ENCODE peak calls at places on chromosomes 12 and 14, in six cellular contexts. One of them, this sample, is unnamed.

GRCh38 chr12:2284857-2285256 is 232.1 kb downstream of the CACNA1C start:
- DNase-seq in stomach: peak
- DNase-seq in caudate nucleus: peak
- DNase-seq in RWPE1: peak
- DNase-seq in CD8-positive, alpha-beta memory T cell: no peak
- DNase-seq in CD4-positive, alpha-beta memory T cell: no peak
- DNase-seq in this sample: peak

GRCh38 chr12:16607895-16608294 is 1.9 kb upstream of the LMO3 start:
- DNase-seq in CD4-positive, alpha-beta memory T cell: no peak
- DNase-seq in caudate nucleus: peak
- DNase-seq in CD8-positive, alpha-beta memory T cell: no peak
- DNase-seq in stomach: no peak
- DNase-seq in RWPE1: no peak
- DNase-seq in this sample: no peak

GRCh38 chr12:76587428-76588178 is 28.0 kb upstream of the OSBPL8 start:
- DNase-seq in RWPE1: no peak
- DNase-seq in stomach: no peak
- DNase-seq in CD4-positive, alpha-beta memory T cell: no peak
- DNase-seq in CD8-positive, alpha-beta memory T cell: no peak
- DNase-seq in caudate nucleus: no peak
- DNase-seq in this sample: no peak

GRCh38 chr12:125861299-125862281 is 796.4 kb downstream of the AACS start:
- DNase-seq in CD8-positive, alpha-beta memory T cell: no peak
- DNase-seq in CD4-positive, alpha-beta memory T cell: no peak
- DNase-seq in RWPE1: peak
- DNase-seq in stomach: peak
- DNase-seq in caudate nucleus: peak
- DNase-seq in this sample: peak

GRCh38 chr12:131098178-131098981 is 144.7 kb downstream of the ADGRD1 start:
- DNase-seq in stomach: no peak
- DNase-seq in CD8-positive, alpha-beta memory T cell: no peak
- DNase-seq in caudate nucleus: no peak
- DNase-seq in RWPE1: no peak
- DNase-seq in CD4-positive, alpha-beta memory T cell: no peak
- DNase-seq in this sample: no peak

GRCh38 chr12:97716356-97716755 is 253.8 kb downstream of the RMST start:
- DNase-seq in caudate nucleus: no peak
- DNase-seq in stomach: no peak
- DNase-seq in CD8-positive, alpha-beta memory T cell: no peak
- DNase-seq in RWPE1: no peak
- DNase-seq in CD4-positive, alpha-beta memory T cell: no peak
- DNase-seq in this sample: no peak

GRCh38 chr12:87995581-87996178 is 33.5 kb downstream of the C12orf50 start:
- DNase-seq in stomach: peak
- DNase-seq in RWPE1: peak
- DNase-seq in CD8-positive, alpha-beta memory T cell: no peak
- DNase-seq in CD4-positive, alpha-beta memory T cell: peak
- DNase-seq in caudate nucleus: peak
- DNase-seq in this sample: peak

GRCh38 chr14:67955241-67955640 is 135.7 kb downstream of the RAD51B start:
- DNase-seq in RWPE1: no peak
- DNase-seq in CD8-positive, alpha-beta memory T cell: no peak
- DNase-seq in stomach: no peak
- DNase-seq in caudate nucleus: no peak
- DNase-seq in CD4-positive, alpha-beta memory T cell: no peak
- DNase-seq in this sample: no peak

GRCh38 chr14:96363751-96364336 is 518 bp downstream of the GSKIP start:
- DNase-seq in RWPE1: peak
- DNase-seq in caudate nucleus: peak
- DNase-seq in stomach: peak
- DNase-seq in CD4-positive, alpha-beta memory T cell: no peak
- DNase-seq in CD8-positive, alpha-beta memory T cell: no peak
- DNase-seq in this sample: no peak

GRCh38 chr12:99066726-99067125 is 421.6 kb downstream of the APAF1 start:
- DNase-seq in caudate nucleus: no peak
- DNase-seq in CD8-positive, alpha-beta memory T cell: no peak
- DNase-seq in RWPE1: no peak
- DNase-seq in stomach: no peak
- DNase-seq in CD4-positive, alpha-beta memory T cell: no peak
- DNase-seq in this sample: no peak

GRCh38 chr12:9064201-9064814 is 51.4 kb downstream of the A2M start:
- DNase-seq in CD4-positive, alpha-beta memory T cell: peak
- DNase-seq in stomach: peak
- DNase-seq in CD8-positive, alpha-beta memory T cell: peak
- DNase-seq in RWPE1: peak
- DNase-seq in caudate nucleus: peak
- DNase-seq in this sample: peak

GRCh38 chr14:96582641-96582980 is 80.4 kb downstream of the PAPOLA start:
- DNase-seq in caudate nucleus: no peak
- DNase-seq in CD4-positive, alpha-beta memory T cell: no peak
- DNase-seq in CD8-positive, alpha-beta memory T cell: no peak
- DNase-seq in stomach: no peak
- DNase-seq in RWPE1: no peak
- DNase-seq in this sample: no peak

GRCh38 chr12:65133879-65134278 is 12.8 kb upstream of the WIF1 start:
- DNase-seq in RWPE1: no peak
- DNase-seq in caudate nucleus: no peak
- DNase-seq in CD4-positive, alpha-beta memory T cell: no peak
- DNase-seq in stomach: no peak
- DNase-seq in CD8-positive, alpha-beta memory T cell: no peak
- DNase-seq in this sample: no peak

GRCh38 chr12:46153267-46153872 is 115.5 kb downstream of the SLC38A1 start:
- DNase-seq in caudate nucleus: no peak
- DNase-seq in CD4-positive, alpha-beta memory T cell: peak
- DNase-seq in RWPE1: peak
- DNase-seq in stomach: no peak
- DNase-seq in CD8-positive, alpha-beta memory T cell: peak
- DNase-seq in this sample: no peak

GRCh38 chr12:55930771-55931316 is at the start of gene DGKA:
- DNase-seq in caudate nucleus: peak
- DNase-seq in CD8-positive, alpha-beta memory T cell: peak
- DNase-seq in CD4-positive, alpha-beta memory T cell: peak
- DNase-seq in RWPE1: peak
- DNase-seq in stomach: peak
- DNase-seq in this sample: no peak

GRCh38 chr12:62435337-62436163 is 31.1 kb upstream of the MON2 start:
- DNase-seq in stomach: peak
- DNase-seq in caudate nucleus: peak
- DNase-seq in CD4-positive, alpha-beta memory T cell: peak
- DNase-seq in CD8-positive, alpha-beta memory T cell: peak
- DNase-seq in RWPE1: peak
- DNase-seq in this sample: no peak

GRCh38 chr12:120370343-120371243 is 1.6 kb upstream of the MSI1 start:
- DNase-seq in CD4-positive, alpha-beta memory T cell: no peak
- DNase-seq in caudate nucleus: no peak
- DNase-seq in RWPE1: no peak
- DNase-seq in stomach: no peak
- DNase-seq in CD8-positive, alpha-beta memory T cell: no peak
- DNase-seq in this sample: no peak

GRCh38 chr14:105087308-105087962 is 22.2 kb upstream of the GPR132 start:
- DNase-seq in stomach: peak
- DNase-seq in RWPE1: peak
- DNase-seq in caudate nucleus: no peak
- DNase-seq in CD8-positive, alpha-beta memory T cell: no peak
- DNase-seq in CD4-positive, alpha-beta memory T cell: no peak
- DNase-seq in this sample: no peak

GRCh38 chr12:67741234-67741633 is 92.7 kb downstream of the DYRK2 start:
- DNase-seq in CD4-positive, alpha-beta memory T cell: no peak
- DNase-seq in stomach: no peak
- DNase-seq in caudate nucleus: no peak
- DNase-seq in RWPE1: no peak
- DNase-seq in CD8-positive, alpha-beta memory T cell: no peak
- DNase-seq in this sample: no peak

GRCh38 chr12:30754383-30754749 is 385 bp downstream of the CAPRIN2 start:
- DNase-seq in CD4-positive, alpha-beta memory T cell: no peak
- DNase-seq in RWPE1: no peak
- DNase-seq in CD8-positive, alpha-beta memory T cell: no peak
- DNase-seq in caudate nucleus: peak
- DNase-seq in stomach: no peak
- DNase-seq in this sample: peak

GRCh38 chr12:26124491-26125450 is at the start of gene BHLHE41:
- DNase-seq in caudate nucleus: peak
- DNase-seq in RWPE1: peak
- DNase-seq in CD4-positive, alpha-beta memory T cell: peak
- DNase-seq in CD8-positive, alpha-beta memory T cell: no peak
- DNase-seq in stomach: peak
- DNase-seq in this sample: peak

GRCh38 chr14:81211844-81212243 is 8.9 kb downstream of the GTF2A1 start:
- DNase-seq in caudate nucleus: peak
- DNase-seq in CD8-positive, alpha-beta memory T cell: no peak
- DNase-seq in CD4-positive, alpha-beta memory T cell: peak
- DNase-seq in RWPE1: no peak
- DNase-seq in stomach: no peak
- DNase-seq in this sample: peak

GRCh38 chr12:107594995-107595394 is 90.6 kb upstream of the PWP1 start:
- DNase-seq in stomach: no peak
- DNase-seq in RWPE1: no peak
- DNase-seq in CD8-positive, alpha-beta memory T cell: no peak
- DNase-seq in CD4-positive, alpha-beta memory T cell: no peak
- DNase-seq in caudate nucleus: no peak
- DNase-seq in this sample: no peak

GRCh38 chr14:39158222-39158858 is 11.8 kb downstream of the TRAPPC6B start:
- DNase-seq in stomach: no peak
- DNase-seq in RWPE1: no peak
- DNase-seq in CD4-positive, alpha-beta memory T cell: no peak
- DNase-seq in caudate nucleus: no peak
- DNase-seq in CD8-positive, alpha-beta memory T cell: no peak
- DNase-seq in this sample: no peak

GRCh38 chr12:56988207-56988739 is 18.1 kb downstream of the ZBTB39 start:
- DNase-seq in RWPE1: no peak
- DNase-seq in CD4-positive, alpha-beta memory T cell: no peak
- DNase-seq in caudate nucleus: no peak
- DNase-seq in CD8-positive, alpha-beta memory T cell: no peak
- DNase-seq in stomach: no peak
- DNase-seq in this sample: no peak

GRCh38 chr12:99259040-99259934 is 388.3 kb upstream of the GARIN6 start:
- DNase-seq in stomach: no peak
- DNase-seq in RWPE1: no peak
- DNase-seq in CD4-positive, alpha-beta memory T cell: no peak
- DNase-seq in caudate nucleus: no peak
- DNase-seq in CD8-positive, alpha-beta memory T cell: no peak
- DNase-seq in this sample: no peak

GRCh38 chr12:13937735-13938134 is 43.7 kb downstream of the GRIN2B start:
- DNase-seq in CD4-positive, alpha-beta memory T cell: no peak
- DNase-seq in RWPE1: no peak
- DNase-seq in CD8-positive, alpha-beta memory T cell: no peak
- DNase-seq in caudate nucleus: no peak
- DNase-seq in stomach: no peak
- DNase-seq in this sample: no peak

GRCh38 chr12:111991946-111992345 is 21.0 kb downstream of the TMEM116 start:
- DNase-seq in stomach: no peak
- DNase-seq in CD4-positive, alpha-beta memory T cell: no peak
- DNase-seq in CD8-positive, alpha-beta memory T cell: no peak
- DNase-seq in caudate nucleus: no peak
- DNase-seq in RWPE1: no peak
- DNase-seq in this sample: no peak
- H3K27ac ChIP-seq in stomach: no peak
- H3K27ac ChIP-seq in CD4-positive, alpha-beta memory T cell: peak
- H3K27ac ChIP-seq in CD8-positive, alpha-beta memory T cell: no peak
- H3K27ac ChIP-seq in caudate nucleus: no peak
- H3K27ac ChIP-seq in RWPE1: no peak
- H3K27ac ChIP-seq in this sample: no peak

GRCh38 chr12:82758743-82759142 is 72.0 kb downstream of the TMTC2 start:
- DNase-seq in CD4-positive, alpha-beta memory T cell: no peak
- DNase-seq in RWPE1: no peak
- DNase-seq in caudate nucleus: no peak
- DNase-seq in stomach: no peak
- DNase-seq in CD8-positive, alpha-beta memory T cell: no peak
- DNase-seq in this sample: no peak
- H3K27ac ChIP-seq in CD4-positive, alpha-beta memory T cell: no peak
- H3K27ac ChIP-seq in RWPE1: no peak
- H3K27ac ChIP-seq in caudate nucleus: no peak
- H3K27ac ChIP-seq in stomach: no peak
- H3K27ac ChIP-seq in CD8-positive, alpha-beta memory T cell: no peak
- H3K27ac ChIP-seq in this sample: peak

GRCh38 chr12:124531906-124532305 is 35.5 kb downstream of the NCOR2 start:
- DNase-seq in CD8-positive, alpha-beta memory T cell: no peak
- DNase-seq in CD4-positive, alpha-beta memory T cell: no peak
- DNase-seq in stomach: no peak
- DNase-seq in caudate nucleus: no peak
- DNase-seq in RWPE1: no peak
- DNase-seq in this sample: no peak

GRCh38 chr12:124527861-124528561 is 39.4 kb downstream of the NCOR2 start:
- DNase-seq in RWPE1: no peak
- DNase-seq in CD8-positive, alpha-beta memory T cell: no peak
- DNase-seq in CD4-positive, alpha-beta memory T cell: no peak
- DNase-seq in caudate nucleus: no peak
- DNase-seq in stomach: no peak
- DNase-seq in this sample: no peak

GRCh38 chr12:124531281-124531745 is 36.1 kb downstream of the NCOR2 start:
- DNase-seq in stomach: no peak
- DNase-seq in RWPE1: no peak
- DNase-seq in CD8-positive, alpha-beta memory T cell: no peak
- DNase-seq in CD4-positive, alpha-beta memory T cell: no peak
- DNase-seq in caudate nucleus: no peak
- DNase-seq in this sample: no peak

GRCh38 chr12:124530637-124531263 is 36.7 kb downstream of the NCOR2 start:
- DNase-seq in RWPE1: no peak
- DNase-seq in stomach: no peak
- DNase-seq in caudate nucleus: no peak
- DNase-seq in CD8-positive, alpha-beta memory T cell: no peak
- DNase-seq in CD4-positive, alpha-beta memory T cell: no peak
- DNase-seq in this sample: no peak

GRCh38 chr12:124529595-124530276 is 37.7 kb downstream of the NCOR2 start:
- DNase-seq in CD4-positive, alpha-beta memory T cell: no peak
- DNase-seq in stomach: no peak
- DNase-seq in CD8-positive, alpha-beta memory T cell: no peak
- DNase-seq in RWPE1: no peak
- DNase-seq in caudate nucleus: no peak
- DNase-seq in this sample: no peak
- H3K27ac ChIP-seq in CD4-positive, alpha-beta memory T cell: no peak
- H3K27ac ChIP-seq in stomach: no peak
- H3K27ac ChIP-seq in CD8-positive, alpha-beta memory T cell: no peak
- H3K27ac ChIP-seq in RWPE1: no peak
- H3K27ac ChIP-seq in caudate nucleus: no peak
- H3K27ac ChIP-seq in this sample: no peak

GRCh38 chr12:53424626-53425514 is 1.2 kb downstream of the AMHR2 start:
- DNase-seq in CD4-positive, alpha-beta memory T cell: no peak
- DNase-seq in stomach: no peak
- DNase-seq in RWPE1: no peak
- DNase-seq in CD8-positive, alpha-beta memory T cell: no peak
- DNase-seq in caudate nucleus: no peak
- DNase-seq in this sample: no peak

GRCh38 chr12:53423597-53423996 is at the start of gene AMHR2:
- DNase-seq in CD4-positive, alpha-beta memory T cell: no peak
- DNase-seq in RWPE1: no peak
- DNase-seq in CD8-positive, alpha-beta memory T cell: no peak
- DNase-seq in stomach: no peak
- DNase-seq in caudate nucleus: no peak
- DNase-seq in this sample: no peak

GRCh38 chr12:53428741-53429140 is 5.1 kb downstream of the AMHR2 start:
- DNase-seq in RWPE1: no peak
- DNase-seq in caudate nucleus: no peak
- DNase-seq in CD4-positive, alpha-beta memory T cell: no peak
- DNase-seq in CD8-positive, alpha-beta memory T cell: no peak
- DNase-seq in stomach: no peak
- DNase-seq in this sample: no peak

GRCh38 chr12:53427905-53428594 is 4.4 kb downstream of the AMHR2 start:
- DNase-seq in RWPE1: peak
- DNase-seq in stomach: no peak
- DNase-seq in caudate nucleus: no peak
- DNase-seq in CD8-positive, alpha-beta memory T cell: no peak
- DNase-seq in CD4-positive, alpha-beta memory T cell: no peak
- DNase-seq in this sample: no peak

GRCh38 chr12:53425515-53426150 is 2.0 kb downstream of the AMHR2 start:
- DNase-seq in caudate nucleus: no peak
- DNase-seq in RWPE1: no peak
- DNase-seq in CD8-positive, alpha-beta memory T cell: no peak
- DNase-seq in stomach: no peak
- DNase-seq in CD4-positive, alpha-beta memory T cell: no peak
- DNase-seq in this sample: no peak
- H3K27ac ChIP-seq in caudate nucleus: no peak
- H3K27ac ChIP-seq in RWPE1: no peak
- H3K27ac ChIP-seq in CD8-positive, alpha-beta memory T cell: peak
- H3K27ac ChIP-seq in stomach: no peak
- H3K27ac ChIP-seq in CD4-positive, alpha-beta memory T cell: no peak
- H3K27ac ChIP-seq in this sample: no peak

This sample was measured in substantia nigra.